ENCODE peak calls at places on chromosome 1, in eight cellular contexts. One of them, this sample, is unnamed.

GRCh38 chr1:22814176-22815042 is 103.8 kb downstream of the EPHB2 start:
- DNase-seq in IMR-90: no peak
- DNase-seq in vagina: no peak
- DNase-seq in brain microvascular endothelial cell: no peak
- DNase-seq in fibroblast of lung: peak; percentile 58
- DNase-seq in heart right ventricle: no peak
- DNase-seq in left lung: peak; percentile 85
- DNase-seq in K562: no peak
- DNase-seq in this sample: peak; percentile 70

GRCh38 chr1:180921891-180922636 is 9.4 kb downstream of the KIAA1614 start:
- DNase-seq in IMR-90: no peak
- DNase-seq in vagina: no peak
- DNase-seq in brain microvascular endothelial cell: no peak
- DNase-seq in fibroblast of lung: peak; percentile 7
- DNase-seq in heart right ventricle: no peak
- DNase-seq in left lung: no peak
- DNase-seq in K562: no peak
- DNase-seq in this sample: no peak

GRCh38 chr1:151282883-151283725 is 1.0 kb downstream of the ZNF687 start:
- DNase-seq in IMR-90: no peak
- DNase-seq in vagina: no peak
- DNase-seq in brain microvascular endothelial cell: no peak
- DNase-seq in fibroblast of lung: peak; percentile 13
- DNase-seq in heart right ventricle: no peak
- DNase-seq in left lung: peak; percentile 57
- DNase-seq in K562: peak; percentile 58
- DNase-seq in this sample: peak; percentile 37

GRCh38 chr1:50329332-50329932 is 93.8 kb downstream of the DMRTA2 start:
- DNase-seq in IMR-90: no peak
- DNase-seq in vagina: no peak
- DNase-seq in brain microvascular endothelial cell: no peak
- DNase-seq in fibroblast of lung: no peak
- DNase-seq in heart right ventricle: no peak
- DNase-seq in left lung: no peak
- DNase-seq in K562: no peak
- DNase-seq in this sample: no peak

GRCh38 chr1:111598534-111598933 is 21.1 kb upstream of the RAP1A start:
- DNase-seq in IMR-90: no peak
- DNase-seq in vagina: no peak
- DNase-seq in brain microvascular endothelial cell: no peak
- DNase-seq in fibroblast of lung: no peak
- DNase-seq in heart right ventricle: no peak
- DNase-seq in left lung: no peak
- DNase-seq in K562: no peak
- DNase-seq in this sample: no peak

GRCh38 chr1:218755128-218755527 is 410.0 kb downstream of the TGFB2 start:
- DNase-seq in IMR-90: no peak
- DNase-seq in vagina: no peak
- DNase-seq in brain microvascular endothelial cell: no peak
- DNase-seq in fibroblast of lung: no peak
- DNase-seq in heart right ventricle: no peak
- DNase-seq in left lung: no peak
- DNase-seq in K562: no peak
- DNase-seq in this sample: no peak

GRCh38 chr1:54888080-54888733 is 1.2 kb upstream of the DHCR24 start:
- DNase-seq in IMR-90: no peak
- DNase-seq in vagina: no peak
- DNase-seq in brain microvascular endothelial cell: no peak
- DNase-seq in fibroblast of lung: no peak
- DNase-seq in heart right ventricle: no peak
- DNase-seq in left lung: no peak
- DNase-seq in K562: no peak
- DNase-seq in this sample: no peak

GRCh38 chr1:109237512-109237911 is 11.8 kb upstream of the CELSR2 start:
- DNase-seq in IMR-90: no peak
- DNase-seq in vagina: no peak
- DNase-seq in brain microvascular endothelial cell: no peak
- DNase-seq in fibroblast of lung: no peak
- DNase-seq in heart right ventricle: no peak
- DNase-seq in left lung: no peak
- DNase-seq in K562: no peak
- DNase-seq in this sample: no peak

GRCh38 chr1:57551476-57551875 is 127.6 kb upstream of the DAB1 start:
- DNase-seq in IMR-90: no peak
- DNase-seq in vagina: no peak
- DNase-seq in brain microvascular endothelial cell: no peak
- DNase-seq in fibroblast of lung: no peak
- DNase-seq in heart right ventricle: no peak
- DNase-seq in left lung: no peak
- DNase-seq in K562: no peak
- DNase-seq in this sample: no peak

GRCh38 chr1:9291914-9292360 is 757 bp upstream of the SPSB1 start:
- DNase-seq in IMR-90: peak; percentile 75
- DNase-seq in vagina: no peak
- DNase-seq in brain microvascular endothelial cell: peak; percentile 72
- DNase-seq in fibroblast of lung: peak; percentile 66
- DNase-seq in heart right ventricle: peak; percentile 62
- DNase-seq in left lung: no peak
- DNase-seq in K562: no peak
- DNase-seq in this sample: no peak

GRCh38 chr1:218459878-218460277 is 114.7 kb downstream of the TGFB2 start:
- DNase-seq in IMR-90: peak; percentile 84
- DNase-seq in vagina: no peak
- DNase-seq in brain microvascular endothelial cell: peak; percentile 90
- DNase-seq in fibroblast of lung: peak; percentile 95
- DNase-seq in heart right ventricle: no peak
- DNase-seq in left lung: peak; percentile 36
- DNase-seq in K562: no peak
- DNase-seq in this sample: no peak

GRCh38 chr1:102071451-102071850 is 74.7 kb upstream of the OLFM3 start:
- DNase-seq in IMR-90: no peak
- DNase-seq in vagina: no peak
- DNase-seq in brain microvascular endothelial cell: no peak
- DNase-seq in fibroblast of lung: no peak
- DNase-seq in heart right ventricle: no peak
- DNase-seq in left lung: no peak
- DNase-seq in K562: no peak
- DNase-seq in this sample: no peak

GRCh38 chr1:175889044-175889443 is 145.6 kb upstream of the TNR start:
- DNase-seq in IMR-90: peak; percentile 9
- DNase-seq in vagina: no peak
- DNase-seq in brain microvascular endothelial cell: no peak
- DNase-seq in fibroblast of lung: peak; percentile 23
- DNase-seq in heart right ventricle: no peak
- DNase-seq in left lung: no peak
- DNase-seq in K562: no peak
- DNase-seq in this sample: no peak

GRCh38 chr1:8412183-8412831 is 94.4 kb downstream of the SLC45A1 start:
- DNase-seq in IMR-90: peak; percentile 91
- DNase-seq in vagina: no peak
- DNase-seq in brain microvascular endothelial cell: peak; percentile 86
- DNase-seq in fibroblast of lung: peak; percentile 93
- DNase-seq in heart right ventricle: no peak
- DNase-seq in left lung: no peak
- DNase-seq in K562: no peak
- DNase-seq in this sample: no peak

GRCh38 chr1:221419513-221420088 is 322.3 kb downstream of the DUSP10 start:
- DNase-seq in IMR-90: peak; percentile 92
- DNase-seq in vagina: no peak
- DNase-seq in brain microvascular endothelial cell: no peak
- DNase-seq in fibroblast of lung: peak; percentile 96
- DNase-seq in heart right ventricle: no peak
- DNase-seq in left lung: no peak
- DNase-seq in K562: no peak
- DNase-seq in this sample: no peak

GRCh38 chr1:23376890-23377811 is 7.5 kb upstream of the ZNF436 start:
- DNase-seq in IMR-90: peak; percentile 90
- DNase-seq in vagina: peak; percentile 96
- DNase-seq in brain microvascular endothelial cell: peak; percentile 74
- DNase-seq in fibroblast of lung: peak; percentile 92
- DNase-seq in heart right ventricle: no peak
- DNase-seq in left lung: no peak
- DNase-seq in K562: peak; percentile 39
- DNase-seq in this sample: peak; percentile 73

GRCh38 chr1:197224160-197224559 is 43.9 kb upstream of the CRB1 start:
- DNase-seq in IMR-90: no peak
- DNase-seq in vagina: no peak
- DNase-seq in brain microvascular endothelial cell: no peak
- DNase-seq in fibroblast of lung: no peak
- DNase-seq in heart right ventricle: no peak
- DNase-seq in left lung: no peak
- DNase-seq in K562: no peak
- DNase-seq in this sample: no peak

GRCh38 chr1:184892116-184892515 is 82.2 kb downstream of the NIBAN1 start:
- DNase-seq in IMR-90: peak; percentile 27
- DNase-seq in vagina: no peak
- DNase-seq in brain microvascular endothelial cell: no peak
- DNase-seq in fibroblast of lung: no peak
- DNase-seq in heart right ventricle: no peak
- DNase-seq in left lung: no peak
- DNase-seq in K562: no peak
- DNase-seq in this sample: no peak

GRCh38 chr1:53025034-53025777 is 36.8 kb upstream of the PODN start:
- DNase-seq in IMR-90: peak; percentile 87
- DNase-seq in vagina: peak; percentile 92
- DNase-seq in brain microvascular endothelial cell: peak; percentile 55
- DNase-seq in fibroblast of lung: peak; percentile 76
- DNase-seq in heart right ventricle: peak; percentile 21
- DNase-seq in left lung: peak; percentile 34
- DNase-seq in K562: peak; percentile 22
- DNase-seq in this sample: peak; percentile 77

GRCh38 chr1:42484382-42484781 is 21.3 kb downstream of the CCDC30 start:
- DNase-seq in IMR-90: peak; percentile 95
- DNase-seq in vagina: no peak
- DNase-seq in brain microvascular endothelial cell: peak; percentile 91
- DNase-seq in fibroblast of lung: peak; percentile 96
- DNase-seq in heart right ventricle: no peak
- DNase-seq in left lung: no peak
- DNase-seq in K562: no peak
- DNase-seq in this sample: no peak

GRCh38 chr1:12615916-12616708 is 1.9 kb downstream of the DHRS3 start:
- DNase-seq in IMR-90: peak; percentile 62
- DNase-seq in vagina: no peak
- DNase-seq in brain microvascular endothelial cell: no peak
- DNase-seq in fibroblast of lung: peak; percentile 61
- DNase-seq in heart right ventricle: peak; percentile 74
- DNase-seq in left lung: peak; percentile 75
- DNase-seq in K562: peak; percentile 53
- DNase-seq in this sample: peak; percentile 58

GRCh38 chr1:224259986-224260385 is 70.0 kb downstream of the NVL start:
- DNase-seq in IMR-90: no peak
- DNase-seq in vagina: no peak
- DNase-seq in brain microvascular endothelial cell: no peak
- DNase-seq in fibroblast of lung: peak; percentile 54
- DNase-seq in heart right ventricle: no peak
- DNase-seq in left lung: no peak
- DNase-seq in K562: no peak
- DNase-seq in this sample: no peak

GRCh38 chr1:224267922-224268321 is 62.0 kb downstream of the NVL start:
- DNase-seq in IMR-90: no peak
- DNase-seq in vagina: no peak
- DNase-seq in brain microvascular endothelial cell: no peak
- DNase-seq in fibroblast of lung: no peak
- DNase-seq in heart right ventricle: no peak
- DNase-seq in left lung: no peak
- DNase-seq in K562: no peak
- DNase-seq in this sample: no peak

GRCh38 chr1:224262373-224263054 is 67.5 kb downstream of the NVL start:
- DNase-seq in IMR-90: peak; percentile 25
- DNase-seq in vagina: no peak
- DNase-seq in brain microvascular endothelial cell: peak; percentile 7
- DNase-seq in fibroblast of lung: no peak
- DNase-seq in heart right ventricle: no peak
- DNase-seq in left lung: no peak
- DNase-seq in K562: peak; percentile 37
- DNase-seq in this sample: no peak

GRCh38 chr1:224266105-224266935 is 63.7 kb downstream of the NVL start:
- DNase-seq in IMR-90: no peak
- DNase-seq in vagina: no peak
- DNase-seq in brain microvascular endothelial cell: no peak
- DNase-seq in fibroblast of lung: no peak
- DNase-seq in heart right ventricle: no peak
- DNase-seq in left lung: no peak
- DNase-seq in K562: no peak
- DNase-seq in this sample: no peak

GRCh38 chr1:224264321-224264720 is 65.7 kb downstream of the NVL start:
- DNase-seq in IMR-90: peak; percentile 30
- DNase-seq in vagina: no peak
- DNase-seq in brain microvascular endothelial cell: peak; percentile 18
- DNase-seq in fibroblast of lung: no peak
- DNase-seq in heart right ventricle: no peak
- DNase-seq in left lung: no peak
- DNase-seq in K562: no peak
- DNase-seq in this sample: no peak
- H3K36me3 ChIP-seq in IMR-90: peaks cover 13% of the 10 kb centered on the region
- H3K36me3 ChIP-seq in vagina: peaks cover 4% of the 10 kb centered on the region
- H3K36me3 ChIP-seq in brain microvascular endothelial cell: peaks cover 9% of the 10 kb centered on the region
- H3K36me3 ChIP-seq in fibroblast of lung: no peaks in the 10 kb centered on the region
- H3K36me3 ChIP-seq in heart right ventricle: peaks cover 77% of the 10 kb centered on the region
- H3K36me3 ChIP-seq in left lung: no peaks in the 10 kb centered on the region
- H3K36me3 ChIP-seq in K562: peaks cover 42% of the 10 kb centered on the region
- H3K36me3 ChIP-seq in this sample: no peaks in the 10 kb centered on the region

DNA sequence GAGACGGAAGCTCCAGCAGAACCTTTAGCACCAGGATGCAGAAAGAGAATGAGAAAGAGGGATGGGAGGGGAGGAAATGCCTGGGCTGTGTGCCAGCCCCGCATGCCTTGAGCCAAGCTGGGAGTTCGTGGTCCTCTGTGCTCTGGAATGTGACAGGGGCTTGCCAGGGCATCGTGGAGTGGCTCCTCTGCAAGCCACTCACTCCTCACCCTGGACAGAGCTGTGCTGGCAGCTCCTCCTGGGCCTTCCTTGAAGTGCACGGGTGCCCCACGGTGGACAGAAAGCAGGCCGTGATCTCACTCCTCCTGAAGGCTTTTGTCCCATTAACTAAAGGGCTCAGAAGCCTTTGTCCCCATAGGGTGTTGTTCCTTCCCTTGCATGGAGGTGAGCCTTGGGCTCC is 34.8 kb upstream of the PRELP start:
- DNase-seq in IMR-90: peak; percentile 72
- DNase-seq in vagina: no peak
- DNase-seq in brain microvascular endothelial cell: peak; percentile 37
- DNase-seq in fibroblast of lung: peak; percentile 74
- DNase-seq in heart right ventricle: peak; percentile 73
- DNase-seq in left lung: peak; percentile 69
- DNase-seq in K562: no peak
- DNase-seq in this sample: peak; percentile 83
- TF ChIP-seq CTCF in IMR-90: peak; percentile 73
- TF ChIP-seq CTCF in vagina: peak; percentile 48
- TF ChIP-seq CTCF in brain microvascular endothelial cell: peak; percentile 69
- TF ChIP-seq CTCF in fibroblast of lung: peak; percentile 52
- TF ChIP-seq CTCF in heart right ventricle: peak; percentile 55
- TF ChIP-seq CTCF in left lung: peak; percentile 8
- TF ChIP-seq CTCF in K562: peak; percentile 47
- TF ChIP-seq CTCF in this sample: peak; percentile 77

GRCh38 chr1:16307222-16307621 is 45.1 kb downstream of the FBXO42 start:
- DNase-seq in IMR-90: no peak
- DNase-seq in vagina: no peak
- DNase-seq in brain microvascular endothelial cell: no peak
- DNase-seq in fibroblast of lung: no peak
- DNase-seq in heart right ventricle: no peak
- DNase-seq in left lung: no peak
- DNase-seq in K562: no peak
- DNase-seq in this sample: no peak
- H3K36me3 ChIP-seq in IMR-90: peaks cover 49% of the 10 kb centered on the region
- H3K36me3 ChIP-seq in vagina: peaks cover 73% of the 10 kb centered on the region
- H3K36me3 ChIP-seq in brain microvascular endothelial cell: peaks cover 22% of the 10 kb centered on the region
- H3K36me3 ChIP-seq in fibroblast of lung: peaks cover 4% of the 10 kb centered on the region
- H3K36me3 ChIP-seq in heart right ventricle: peaks cover 100% of the 10 kb centered on the region
- H3K36me3 ChIP-seq in left lung: no peaks in the 10 kb centered on the region
- H3K36me3 ChIP-seq in K562: peaks cover 68% of the 10 kb centered on the region
- H3K36me3 ChIP-seq in this sample: no peaks in the 10 kb centered on the region

GRCh38 chr1:20555758-20556120 is 3.4 kb downstream of the FAM43B start:
- DNase-seq in IMR-90: no peak
- DNase-seq in vagina: no peak
- DNase-seq in brain microvascular endothelial cell: no peak
- DNase-seq in fibroblast of lung: no peak
- DNase-seq in heart right ventricle: no peak
- DNase-seq in left lung: no peak
- DNase-seq in K562: no peak
- DNase-seq in this sample: no peak
- TF ChIP-seq CTCF in IMR-90: no peak
- TF ChIP-seq CTCF in vagina: no peak
- TF ChIP-seq CTCF in brain microvascular endothelial cell: no peak
- TF ChIP-seq CTCF in fibroblast of lung: no peak
- TF ChIP-seq CTCF in heart right ventricle: no peak
- TF ChIP-seq CTCF in left lung: no peak
- TF ChIP-seq CTCF in K562: no peak
- TF ChIP-seq CTCF in this sample: no peak